ENCODE peak calls at places on chromosome X, in four cellular contexts. One of them, this sample, is unnamed.

GRCh38 chrX:154025230-154025629 is 5.5 kb upstream of the IRAK1 start:
- ATAC-seq in upper lobe of left lung: no peak
- ATAC-seq in K562: no peak
- ATAC-seq in HCT116: no peak
- ATAC-seq in this sample: no peak

GRCh38 chrX:20116087-20116574 is 576 bp downstream of the MAP7D2 start:
- ATAC-seq in upper lobe of left lung: no peak
- ATAC-seq in K562: no peak
- ATAC-seq in HCT116: no peak
- ATAC-seq in this sample: no peak

GRCh38 chrX:41320393-41320792 is 13.6 kb upstream of the DDX3X start:
- ATAC-seq in upper lobe of left lung: no peak
- ATAC-seq in K562: no peak
- ATAC-seq in HCT116: no peak
- ATAC-seq in this sample: no peak

GRCh38 chrX:31233941-31234496 is 162.2 kb upstream of the FTHL17 start:
- ATAC-seq in upper lobe of left lung: no peak
- ATAC-seq in K562: no peak
- ATAC-seq in HCT116: no peak
- ATAC-seq in this sample: no peak

GRCh38 chrX:49644991-49645637 is 46.3 kb downstream of the GAGE1 start:
- ATAC-seq in upper lobe of left lung: no peak
- ATAC-seq in K562: no peak
- ATAC-seq in HCT116: no peak
- ATAC-seq in this sample: no peak

GRCh38 chrX:19774905-19775304 is 112.5 kb downstream of the SH3KBP1 start:
- ATAC-seq in upper lobe of left lung: no peak
- ATAC-seq in K562: no peak
- ATAC-seq in HCT116: no peak
- ATAC-seq in this sample: no peak

GRCh38 chrX:45614853-45615252 is 414.2 kb upstream of the DIPK2B start:
- ATAC-seq in upper lobe of left lung: no peak
- ATAC-seq in K562: no peak
- ATAC-seq in HCT116: no peak
- ATAC-seq in this sample: no peak

GRCh38 chrX:68998716-68999115 is 166.5 kb downstream of the PJA1 start:
- ATAC-seq in upper lobe of left lung: no peak
- ATAC-seq in K562: no peak
- ATAC-seq in HCT116: no peak
- ATAC-seq in this sample: no peak

GRCh38 chrX:87941841-87942240 is 424.2 kb downstream of the KLHL4 start:
- ATAC-seq in upper lobe of left lung: no peak
- ATAC-seq in K562: no peak
- ATAC-seq in HCT116: no peak
- ATAC-seq in this sample: no peak

GRCh38 chrX:7159132-7159861 is 11.3 kb upstream of the PUDP start:
- ATAC-seq in upper lobe of left lung: no peak
- ATAC-seq in K562: no peak
- ATAC-seq in HCT116: no peak
- ATAC-seq in this sample: no peak

GRCh38 chrX:6732101-6732500 is 197.2 kb upstream of the VCX3A start:
- ATAC-seq in upper lobe of left lung: no peak
- ATAC-seq in K562: no peak
- ATAC-seq in HCT116: no peak
- ATAC-seq in this sample: no peak

GRCh38 chrX:98931194-98931593 is 1478.9 kb downstream of the PCDH19 start:
- ATAC-seq in upper lobe of left lung: no peak
- ATAC-seq in K562: no peak
- ATAC-seq in HCT116: no peak
- ATAC-seq in this sample: no peak

GRCh38 chrX:103488332-103488731 is 31.0 kb downstream of the RAB40A start:
- ATAC-seq in upper lobe of left lung: no peak
- ATAC-seq in K562: no peak
- ATAC-seq in HCT116: peak
- ATAC-seq in this sample: no peak

GRCh38 chrX:136496359-136496767 is 1.0 kb upstream of the HTATSF1 start:
- ATAC-seq in upper lobe of left lung: no peak
- ATAC-seq in K562: no peak
- ATAC-seq in HCT116: no peak
- ATAC-seq in this sample: no peak

GRCh38 chrX:42934020-42934701 is 156.2 kb upstream of the PPP1R2C start:
- ATAC-seq in upper lobe of left lung: no peak
- ATAC-seq in K562: no peak
- ATAC-seq in HCT116: no peak
- ATAC-seq in this sample: no peak

GRCh38 chrX:129760155-129760554 is 19.6 kb upstream of the SASH3 start:
- ATAC-seq in upper lobe of left lung: peak
- ATAC-seq in K562: peak
- ATAC-seq in HCT116: no peak
- ATAC-seq in this sample: peak

GRCh38 chrX:45774961-45775360 is 574.3 kb upstream of the DIPK2B start:
- ATAC-seq in upper lobe of left lung: peak
- ATAC-seq in K562: no peak
- ATAC-seq in HCT116: no peak
- ATAC-seq in this sample: no peak

GRCh38 chrX:74325130-74326059 is 21.4 kb downstream of the ZCCHC13 start:
- ATAC-seq in upper lobe of left lung: no peak
- ATAC-seq in K562: peak
- ATAC-seq in HCT116: peak
- ATAC-seq in this sample: no peak
- TF ChIP-seq POLR2AphosphoS5 in upper lobe of left lung: no peak
- TF ChIP-seq POLR2AphosphoS5 in K562: no peak
- TF ChIP-seq POLR2AphosphoS5 in HCT116: no peak
- TF ChIP-seq POLR2AphosphoS5 in this sample: no peak

DNA sequence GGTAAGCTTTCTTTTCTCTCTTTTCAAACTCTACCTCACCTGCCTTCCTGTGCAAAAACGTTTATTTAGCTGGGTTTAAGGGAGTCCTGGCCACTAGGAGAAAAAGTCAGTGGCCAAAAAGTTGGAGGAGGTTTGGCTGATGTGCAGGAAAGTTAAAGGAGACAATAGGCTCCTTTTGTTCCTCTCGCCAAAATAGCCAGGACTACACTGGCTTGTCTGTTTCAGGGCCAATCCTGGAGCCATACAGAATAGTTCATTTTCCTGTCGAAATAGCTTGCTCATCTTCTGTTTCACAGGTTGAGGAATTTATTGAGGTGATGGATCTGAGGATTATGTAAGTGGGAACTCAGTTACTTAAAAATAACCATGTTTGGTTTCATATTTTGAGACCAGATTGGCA is 423 bp downstream of the HEPH start:
- ATAC-seq in upper lobe of left lung: no peak
- ATAC-seq in K562: no peak
- ATAC-seq in HCT116: no peak
- ATAC-seq in this sample: no peak
- H3K4me3 ChIP-seq in upper lobe of left lung: peak
- H3K4me3 ChIP-seq in K562: peak
- H3K4me3 ChIP-seq in HCT116: no peak
- H3K4me3 ChIP-seq in this sample: peak

DNA sequence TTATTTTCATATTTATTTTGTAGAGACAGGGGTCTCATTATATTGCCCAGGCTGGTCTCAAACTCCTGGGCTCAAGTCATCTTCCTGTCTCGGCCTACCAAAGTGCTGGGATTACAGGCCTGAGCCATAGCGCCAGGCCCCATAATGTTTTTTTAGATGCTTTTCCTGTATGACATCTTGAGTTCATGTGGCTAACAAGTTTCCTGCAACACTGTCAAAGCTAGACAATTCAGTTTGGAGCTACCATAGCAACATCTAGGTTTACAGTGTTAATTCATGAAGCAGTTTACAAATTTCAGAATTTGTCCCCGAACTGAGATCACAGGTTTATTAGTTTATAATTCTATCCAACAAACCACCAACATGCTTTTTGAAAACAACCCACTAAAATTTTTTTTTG is 6.4 kb upstream of the IL13RA2 start:
- ATAC-seq in upper lobe of left lung: no peak
- ATAC-seq in K562: no peak
- ATAC-seq in HCT116: no peak
- ATAC-seq in this sample: no peak
- TF ChIP-seq POLR2AphosphoS5 in upper lobe of left lung: no peak
- TF ChIP-seq POLR2AphosphoS5 in K562: no peak
- TF ChIP-seq POLR2AphosphoS5 in HCT116: no peak
- TF ChIP-seq POLR2AphosphoS5 in this sample: no peak

GRCh38 chrX:97639526-97639925 is 755.8 kb downstream of the RPA4 start:
- ATAC-seq in upper lobe of left lung: no peak
- ATAC-seq in K562: no peak
- ATAC-seq in HCT116: no peak
- ATAC-seq in this sample: no peak
- H3K4me3 ChIP-seq in upper lobe of left lung: no peak
- H3K4me3 ChIP-seq in K562: no peak
- H3K4me3 ChIP-seq in HCT116: no peak
- H3K4me3 ChIP-seq in this sample: no peak

GRCh38 chrX:331145-331771 is 12.7 kb upstream of the GTPBP6 start:
- ATAC-seq in upper lobe of left lung: peak
- ATAC-seq in K562: no peak
- ATAC-seq in HCT116: peak
- ATAC-seq in this sample: no peak
- TF ChIP-seq POLR2AphosphoS5 in upper lobe of left lung: no peak
- TF ChIP-seq POLR2AphosphoS5 in K562: no peak
- TF ChIP-seq POLR2AphosphoS5 in HCT116: no peak
- TF ChIP-seq POLR2AphosphoS5 in this sample: no peak

GRCh38 chrX:115289465-115289864 is at the start of gene LUZP4:
- ATAC-seq in upper lobe of left lung: no peak
- ATAC-seq in K562: peak
- ATAC-seq in HCT116: no peak
- ATAC-seq in this sample: no peak

DNA sequence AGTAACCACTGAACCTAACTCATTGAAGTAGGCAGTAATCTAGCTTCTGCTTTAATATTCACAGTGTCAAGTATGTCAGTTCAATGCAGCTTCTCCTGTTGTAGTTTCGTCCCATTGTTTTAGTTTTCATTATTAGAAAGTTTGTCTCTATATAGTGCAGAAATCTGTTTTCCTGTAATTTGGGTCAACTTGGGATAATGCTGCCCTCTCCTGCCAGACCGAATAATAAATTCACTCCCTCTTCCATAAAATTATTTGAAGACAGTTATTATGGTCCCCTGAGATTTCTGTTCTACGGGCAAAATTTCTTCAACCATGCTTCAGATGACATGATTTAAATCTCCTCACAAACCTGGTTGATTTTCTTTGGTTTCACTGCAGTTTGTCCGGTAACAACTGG is 4.6 kb upstream of the LUZP4 start:
- ATAC-seq in upper lobe of left lung: no peak
- ATAC-seq in K562: no peak
- ATAC-seq in HCT116: no peak
- ATAC-seq in this sample: no peak
- H3K4me3 ChIP-seq in upper lobe of left lung: no peak
- H3K4me3 ChIP-seq in K562: no peak
- H3K4me3 ChIP-seq in HCT116: no peak
- H3K4me3 ChIP-seq in this sample: no peak

GRCh38 chrX:117788339-117788738 is 328.3 kb downstream of the KLHL13 start:
- ATAC-seq in upper lobe of left lung: no peak
- ATAC-seq in K562: no peak
- ATAC-seq in HCT116: no peak
- ATAC-seq in this sample: no peak
- TF ChIP-seq POLR2AphosphoS5 in upper lobe of left lung: no peak
- TF ChIP-seq POLR2AphosphoS5 in K562: no peak
- TF ChIP-seq POLR2AphosphoS5 in HCT116: no peak
- TF ChIP-seq POLR2AphosphoS5 in this sample: no peak

This sample was measured in gastroesophageal sphincter.